ENCODE peak calls at places on chromosomes 1 and 21, in seven cellular contexts. I is HCT116, Q is SK-N-SH, K is K562, E is H1, T is HepG2, R is GM12878. J is an unnamed sample.

GRCh38 chr1:79090985-79091384 is 84.5 kb upstream of the ADGRL4 start:
- DNase-seq in R (no peak), T (no peak), Q (no peak), K (no peak), E (no peak), I (no peak), J (no peak)

GRCh38 chr1:221858758-221859157 is 116.9 kb upstream of the DUSP10 start:
- DNase-seq in T (no peak), K (no peak), I (no peak), Q (no peak), E (no peak), R (no peak), J (no peak)

GRCh38 chr1:53415432-53415831 is 43.8 kb upstream of the DMRTB1 start:
- DNase-seq in K (no peak), R (no peak), Q (no peak), T (no peak), I (no peak), E (no peak), J (no peak)

GRCh38 chr1:17673335-17674075 is 81.6 kb upstream of the ACTL8 start:
- DNase-seq in R (no peak), I (no peak), Q (no peak), K (no peak), T (no peak), E (no peak), J (no peak)

GRCh38 chr1:220013497-220013896 is 32.8 kb downstream of the EPRS1 start:
- DNase-seq in T (no peak), Q (no peak), E (no peak), K (no peak), R (no peak), I (no peak), J (no peak)

GRCh38 chr1:158506369-158506987 is 34.5 kb downstream of the OR10R2 start:
- DNase-seq in Q (peak), T (peak), I (no peak), K (peak), R (peak), E (peak), J (peak)

GRCh38 chr1:7664147-7664892 is 106.8 kb upstream of the VAMP3 start:
- DNase-seq in R (no peak), T (no peak), E (no peak), K (no peak), I (no peak), Q (no peak), J (no peak)

GRCh38 chr1:240516069-240516468 is 95.9 kb downstream of the GREM2 start:
- DNase-seq in K (no peak), I (no peak), T (no peak), R (no peak), Q (no peak), E (no peak), J (no peak)

GRCh38 chr1:52632732-52633290 is at the start of gene SHISAL2A:
- DNase-seq in K (no peak), I (no peak), T (no peak), Q (peak), E (no peak), R (no peak), J (no peak)

GRCh38 chr1:208203127-208203847 is 40.9 kb downstream of the PLXNA2 start:
- DNase-seq in T (peak), R (no peak), Q (no peak), E (no peak), I (no peak), K (no peak), J (peak)

GRCh38 chr1:178571807-178572206 is 58.9 kb downstream of the TEX35 start:
- DNase-seq in R (no peak), Q (no peak), K (no peak), E (no peak), I (no peak), T (no peak), J (no peak)

GRCh38 chr1:38571726-38572125 is 287.8 kb downstream of the RRAGC start:
- DNase-seq in I (no peak), T (no peak), Q (no peak), K (no peak), E (no peak), R (no peak), J (no peak)

GRCh38 chr1:162193815-162194214 is 124.3 kb downstream of the NOS1AP start:
- DNase-seq in K (no peak), Q (no peak), I (no peak), E (no peak), T (no peak), R (no peak), J (no peak)

GRCh38 chr1:231814536-231814935 is 187.9 kb downstream of the DISC1 start:
- DNase-seq in E (no peak), Q (no peak), R (no peak), K (no peak), T (no peak), I (no peak), J (no peak)

GRCh38 chr1:200670215-200671118 is 760 bp upstream of the DDX59 start:
- DNase-seq in Q (peak), I (peak), T (peak), R (no peak), E (no peak), K (peak), J (peak)

GRCh38 chr1:99613716-99614115 is 32.2 kb upstream of the PALMD start:
- DNase-seq in K (no peak), R (no peak), T (no peak), I (no peak), Q (no peak), E (no peak), J (no peak)

GRCh38 chr1:45012639-45013278 is 705 bp downstream of the UROD start:
- DNase-seq in Q (peak), R (no peak), I (no peak), E (no peak), K (peak), T (peak), J (peak)
- TF ChIP-seq JUND in Q (no peak), R (no peak), I (no peak), E (no peak), K (peak), T (no peak), J (no peak)

GRCh38 chr1:186775881-186776560 is 52.7 kb upstream of the PLA2G4A start:
- DNase-seq in I (no peak), E (no peak), R (no peak), T (no peak), Q (no peak), K (no peak), J (no peak)
- TF ChIP-seq JUND in I (no peak), E (no peak), R (no peak), T (no peak), Q (no peak), K (no peak), J (no peak)

GRCh38 chr21:42731264-42732032 is 78.0 kb downstream of the PDE9A start:
- DNase-seq in I (peak), Q (no peak), T (no peak), K (no peak), E (no peak), R (no peak), J (peak)
- TF ChIP-seq JUND in I (peak), Q (no peak), T (no peak), K (no peak), E (no peak), R (no peak), J (no peak)

GRCh38 chr21:44911384-44912157 is 9.1 kb downstream of the ITGB2 start:
- DNase-seq in R (no peak), E (no peak), Q (peak), K (peak), T (peak), I (no peak), J (peak)

GRCh38 chr21:44912158-44912473 is 8.6 kb downstream of the ITGB2 start:
- DNase-seq in T (no peak), Q (no peak), K (no peak), I (no peak), E (no peak), R (no peak), J (no peak)

GRCh38 chr21:44913425-44914175 is 7.1 kb downstream of the ITGB2 start:
- DNase-seq in Q (no peak), R (no peak), K (no peak), E (no peak), T (no peak), I (no peak), J (no peak)

GRCh38 chr21:44916965-44917364 is 3.7 kb downstream of the ITGB2 start:
- DNase-seq in E (no peak), Q (no peak), R (no peak), I (no peak), K (no peak), T (no peak), J (no peak)

DNA sequence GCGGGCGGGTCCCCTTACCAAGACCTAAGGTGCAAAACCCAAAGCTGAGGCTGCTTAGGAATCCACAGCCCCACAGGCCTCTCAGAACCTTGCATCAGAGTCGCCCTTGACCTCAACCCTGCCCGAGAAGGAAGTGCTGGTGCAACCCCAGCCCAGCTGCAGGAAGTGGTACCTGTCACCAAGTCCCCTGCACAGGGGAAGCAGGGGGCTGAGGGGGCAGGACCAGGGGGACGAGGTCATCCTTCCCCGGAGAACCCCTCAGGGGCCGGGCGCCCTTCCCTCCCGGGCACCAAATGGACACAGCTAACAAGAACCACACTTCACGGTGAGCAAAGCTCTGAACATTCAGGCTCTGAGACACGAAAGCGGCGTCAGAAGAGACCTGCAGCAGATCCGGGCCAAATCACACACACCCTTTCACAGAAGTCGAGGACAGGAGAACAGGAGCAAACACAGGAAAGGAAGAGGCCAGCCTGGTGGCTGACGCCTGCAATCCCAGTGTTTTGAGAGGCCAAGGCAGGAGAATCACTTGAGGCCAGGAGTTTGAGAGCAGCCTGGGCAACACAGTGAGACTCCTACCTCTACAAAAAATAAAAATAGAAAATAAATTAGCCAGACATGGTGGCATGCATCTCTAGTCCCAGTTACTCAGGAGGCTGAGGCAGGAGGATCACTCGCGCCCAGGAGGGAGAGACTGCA is 6.4 kb downstream of the ITGB2 start:
- DNase-seq in K (no peak), R (no peak), I (no peak), E (no peak), T (peak), Q (no peak), J (no peak)
- TF ChIP-seq JUND in K (no peak), R (no peak), I (no peak), E (no peak), T (no peak), Q (no peak), J (no peak)